ENCODE peak calls at places on chromosome 15, in ten cellular contexts. Y is cardiac muscle cell, J is NCI-H1092, K is CMK, V is NCI-H446, W is glutamatergic neuron, P is NB4, C is tibial artery, E is NCI-H748 treated with DMSO at 0.1 percent for 48 hours, X is cardiac septum. T is an unnamed sample.

GRCh38 chr15:67366904-67367303 is 112.3 kb downstream of the IQCH start:
- DNase-seq in Y (no peak), J (no peak), K (no peak), V (no peak), W (no peak), P (no peak), C (no peak), E (no peak), X (no peak), T (no peak)

GRCh38 chr15:63198752-63199250 is 9.4 kb downstream of the RAB8B start:
- DNase-seq in Y (no peak), J (no peak), K (no peak), V (peak; percentile 26), W (no peak), P (peak; percentile 57), C (no peak), E (no peak), X (no peak), T (no peak)

GRCh38 chr15:90101130-90101968 is 919 bp downstream of the IDH2 start:
- DNase-seq in Y (peak; percentile 69), J (peak; percentile 20), K (no peak), V (peak; percentile 40), W (peak; percentile 57), P (peak; percentile 86), C (peak; percentile 78), E (peak; percentile 0), X (peak; percentile 88), T (peak; percentile 29)

GRCh38 chr15:95698971-95699370 is 631.5 kb upstream of the NR2F2 start:
- DNase-seq in Y (no peak), J (no peak), K (no peak), V (no peak), W (no peak), P (no peak), C (no peak), E (no peak), X (no peak), T (no peak)

GRCh38 chr15:23532019-23532418 is 33.5 kb upstream of the MKRN3 start:
- DNase-seq in Y (no peak), J (no peak), K (no peak), V (peak; percentile 27), W (peak; percentile 51), P (peak; percentile 9), C (no peak), E (no peak), X (no peak), T (no peak)

GRCh38 chr15:75508741-75509532 is 57.4 kb upstream of the SIN3A start:
- DNase-seq in Y (peak; percentile 32), J (no peak), K (peak; percentile 26), V (peak; percentile 30), W (no peak), P (peak; percentile 57), C (no peak), E (no peak), X (no peak), T (peak; percentile 59)

GRCh38 chr15:68010366-68010765 is 43.7 kb upstream of the PIAS1 start:
- DNase-seq in Y (no peak), J (no peak), K (no peak), V (no peak), W (no peak), P (no peak), C (no peak), E (no peak), X (no peak), T (no peak)

GRCh38 chr15:74780983-74781672 is 752 bp upstream of the CSK start:
- DNase-seq in Y (peak; percentile 69), J (no peak), K (no peak), V (no peak), W (no peak), P (peak; percentile 92), C (no peak), E (no peak), X (no peak), T (no peak)

GRCh38 chr15:75364881-75365280 is 3.5 kb downstream of the MAN2C1 start:
- DNase-seq in Y (no peak), J (no peak), K (no peak), V (no peak), W (no peak), P (no peak), C (no peak), E (no peak), X (no peak), T (no peak)

GRCh38 chr15:61011576-61012336 is 217.3 kb downstream of the RORA start:
- DNase-seq in Y (peak; percentile 9), J (no peak), K (no peak), V (no peak), W (no peak), P (no peak), C (no peak), E (no peak), X (no peak), T (no peak)

GRCh38 chr15:28975766-28976179 is 90.0 kb downstream of the APBA2 start:
- DNase-seq in Y (peak; percentile 72), J (peak; percentile 35), K (no peak), V (peak; percentile 53), W (peak; percentile 61), P (peak; percentile 68), C (no peak), E (peak; percentile 7), X (no peak), T (peak; percentile 69)

GRCh38 chr15:64423970-64424369 is 36.3 kb downstream of the TRIP4 start:
- DNase-seq in Y (no peak), J (no peak), K (no peak), V (no peak), W (no peak), P (no peak), C (no peak), E (no peak), X (no peak), T (no peak)

GRCh38 chr15:100468265-100468664 is 60.5 kb downstream of the CERS3 start:
- DNase-seq in Y (peak; percentile 28), J (no peak), K (no peak), V (no peak), W (no peak), P (no peak), C (no peak), E (no peak), X (no peak), T (no peak)

GRCh38 chr15:51621917-51622268 is 678 bp downstream of the DMXL2 start:
- DNase-seq in Y (peak; percentile 62), J (peak; percentile 37), K (peak; percentile 26), V (peak; percentile 32), W (peak; percentile 64), P (peak; percentile 79), C (peak; percentile 68), E (no peak), X (peak; percentile 80), T (peak; percentile 79)

GRCh38 chr15:41416162-41416741 is 643 bp upstream of the RTF1 start:
- DNase-seq in Y (no peak), J (no peak), K (no peak), V (no peak), W (no peak), P (no peak), C (no peak), E (no peak), X (no peak), T (no peak)

GRCh38 chr15:95262866-95263564 is 1031.7 kb downstream of the MCTP2 start:
- DNase-seq in Y (no peak), J (no peak), K (no peak), V (no peak), W (no peak), P (no peak), C (no peak), E (no peak), X (no peak), T (no peak)

GRCh38 chr15:60829416-60829815 is 350.5 kb upstream of the ICE2 start:
- DNase-seq in Y (no peak), J (no peak), K (no peak), V (no peak), W (no peak), P (no peak), C (no peak), E (no peak), X (no peak), T (no peak)

GRCh38 chr15:100172356-100173024 is 169.3 kb downstream of the ADAMTS17 start:
- DNase-seq in Y (no peak), J (no peak), K (no peak), V (no peak), W (no peak), P (no peak), C (no peak), E (no peak), X (no peak), T (no peak)

GRCh38 chr15:28961391-28961790 is 75.6 kb downstream of the APBA2 start:
- DNase-seq in Y (no peak), J (no peak), K (no peak), V (no peak), W (no peak), P (no peak), C (no peak), E (no peak), X (peak; percentile 70), T (no peak)

GRCh38 chr15:65379986-65380385 is 2.2 kb upstream of the IGDCC3 start:
- DNase-seq in Y (no peak), J (no peak), K (no peak), V (no peak), W (no peak), P (no peak), C (no peak), E (no peak), X (no peak), T (no peak)

GRCh38 chr15:83813697-83814096 is 159.8 kb downstream of the ADAMTSL3 start:
- DNase-seq in Y (no peak), J (no peak), K (no peak), V (no peak), W (no peak), P (no peak), C (no peak), E (no peak), X (no peak), T (no peak)

GRCh38 chr15:31237042-31237324 is 89.7 kb upstream of the KLF13 start:
- DNase-seq in Y (no peak), J (no peak), K (no peak), V (no peak), W (no peak), P (no peak), C (peak; percentile 44), E (no peak), X (no peak), T (no peak)

GRCh38 chr15:31304736-31305365 is 21.8 kb upstream of the KLF13 start:
- DNase-seq in Y (no peak), J (peak; percentile 14), K (no peak), V (no peak), W (no peak), P (no peak), C (no peak), E (peak; percentile 47), X (no peak), T (peak; percentile 53)

GRCh38 chr15:47294765-47295259 is 422.5 kb upstream of the SEMA6D start:
- DNase-seq in Y (no peak), J (no peak), K (no peak), V (no peak), W (no peak), P (no peak), C (no peak), E (no peak), X (no peak), T (no peak)

GRCh38 chr15:66748320-66748779 is 46.3 kb downstream of the SMAD6 start:
- DNase-seq in Y (no peak), J (no peak), K (no peak), V (no peak), W (no peak), P (no peak), C (no peak), E (no peak), X (no peak), T (no peak)

GRCh38 chr15:85072917-85073316 is 91.3 kb downstream of the PDE8A start:
- DNase-seq in Y (no peak), J (no peak), K (no peak), V (no peak), W (no peak), P (no peak), C (no peak), E (no peak), X (no peak), T (no peak)

GRCh38 chr15:25810631-25811077 is 52.5 kb downstream of the ATP10A start:
- DNase-seq in Y (peak; percentile 42), J (no peak), K (no peak), V (no peak), W (no peak), P (no peak), C (no peak), E (no peak), X (no peak), T (no peak)

GRCh38 chr15:101258238-101259144 is 6.6 kb upstream of the CHSY1 start:
- DNase-seq in Y (peak; percentile 79), J (no peak), K (peak; percentile 49), V (peak; percentile 63), W (peak; percentile 58), P (peak; percentile 83), C (no peak), E (peak; percentile 9), X (no peak), T (peak; percentile 81)

T was measured in HT-29.